ENCODE peak calls at places on chromosomes 4 and X, in four cellular contexts. S, N, D and Z are unnamed samples.

GRCh38 chr4:133156096-133156495 is 7.0 kb downstream of the PCDH10 start:
- DNase-seq in N (no peak), D (no peak), S (no peak), Z (no peak)

GRCh38 chrX:96715412-96715940 is 30.8 kb downstream of the DIAPH2 start:
- DNase-seq in S (no peak), D (no peak), N (no peak), Z (no peak)

GRCh38 chr4:5660185-5660584 is 48.2 kb downstream of the EVC2 start:
- DNase-seq in N (no peak), S (no peak), D (no peak), Z (no peak)

GRCh38 chr4:168484626-168485025 is 4.3 kb upstream of the DDX60L start:
- DNase-seq in S (no peak), D (no peak), N (no peak), Z (no peak)

GRCh38 chrX:31243804-31244203 is 172.0 kb upstream of the FTHL17 start:
- DNase-seq in D (no peak), N (no peak), S (no peak), Z (no peak)

GRCh38 chr4:26985836-26986235 is 125.2 kb downstream of the STIM2 start:
- DNase-seq in S (no peak), D (no peak), N (no peak), Z (no peak)

GRCh38 chr4:170887396-170887795 is 797.6 kb upstream of the AADAT start:
- DNase-seq in S (no peak), N (no peak), D (no peak), Z (no peak)

GRCh38 chrX:47467106-47467505 is 15.9 kb downstream of the ZNF41 start:
- DNase-seq in N (no peak), D (no peak), S (no peak), Z (no peak)

GRCh38 chr4:20878806-20879205 is 178.5 kb downstream of the PACRGL start:
- DNase-seq in S (no peak), N (no peak), D (peak; percentile 13), Z (no peak)

GRCh38 chrX:119181491-119181890 is 53.9 kb upstream of the KIAA1210 start:
- DNase-seq in N (no peak), S (no peak), D (no peak), Z (peak; percentile 52)

GRCh38 chr4:58247792-58248191 is 1137.6 kb upstream of the IGFBP7 start:
- DNase-seq in N (no peak), S (no peak), D (no peak), Z (no peak)
- TF ChIP-seq CTCF in N (no peak), S (no peak), D (no peak), Z (no peak)

GRCh38 chr4:147924604-147925412 is 192.9 kb downstream of the ARHGAP10 start:
- DNase-seq in N (no peak), D (peak; percentile 33), S (peak; percentile 31), Z (peak; percentile 36)
- TF ChIP-seq CTCF in N (peak; percentile 34), D (peak; percentile 42), S (peak; percentile 10), Z (no peak)

GRCh38 chr4:77599378-77599777 is 6.2 kb upstream of the CXCL13 start:
- DNase-seq in S (peak; percentile 28), N (no peak), D (peak; percentile 29), Z (peak; percentile 51)

GRCh38 chr4:77593101-77593500 is 12.5 kb upstream of the CXCL13 start:
- DNase-seq in N (no peak), D (no peak), S (no peak), Z (no peak)

GRCh38 chr4:77595361-77595973 is 10.2 kb upstream of the CXCL13 start:
- DNase-seq in D (no peak), S (no peak), N (no peak), Z (no peak)

GRCh38 chr4:77591532-77591931 is 14.1 kb upstream of the CXCL13 start:
- DNase-seq in S (no peak), D (no peak), N (no peak), Z (no peak)

DNA sequence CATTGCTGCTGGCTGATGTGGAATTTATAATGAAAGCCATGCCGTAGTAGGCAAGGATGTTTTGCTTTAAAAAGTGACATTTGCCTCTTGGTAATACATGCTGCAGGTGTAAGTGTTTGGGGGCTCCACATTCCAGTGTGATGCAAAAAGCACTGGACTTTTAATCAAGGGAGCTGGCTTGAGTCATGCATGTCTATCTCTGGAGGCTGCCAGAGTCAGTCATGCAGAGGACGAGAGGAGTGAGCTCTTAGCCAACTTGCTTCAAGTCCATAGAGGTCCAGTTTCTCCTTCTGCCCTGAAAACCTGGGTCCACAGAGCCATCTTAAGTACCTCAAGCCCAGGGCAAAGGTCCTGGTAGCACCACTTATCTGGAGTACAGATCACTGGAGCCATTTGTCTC is 11.6 kb upstream of the CXCL13 start:
- DNase-seq in N (no peak), D (no peak), S (no peak), Z (no peak)
- TF ChIP-seq CTCF in N (no peak), D (no peak), S (no peak), Z (no peak)

GRCh38 chr4:89586864-89587263 is 250.1 kb downstream of the SNCA start:
- DNase-seq in D (no peak), N (no peak), S (no peak), Z (no peak)

GRCh38 chr4:89586318-89586717 is 250.6 kb downstream of the SNCA start:
- DNase-seq in D (no peak), N (no peak), S (no peak), Z (no peak)

GRCh38 chr4:89588366-89588765 is 248.6 kb downstream of the SNCA start:
- DNase-seq in N (no peak), D (no peak), S (no peak), Z (no peak)

GRCh38 chr4:89587364-89587763 is 249.6 kb downstream of the SNCA start:
- DNase-seq in D (no peak), N (no peak), S (no peak), Z (no peak)

GRCh38 chr4:89590102-89590501 is 246.9 kb downstream of the SNCA start:
- DNase-seq in D (no peak), S (no peak), N (no peak), Z (no peak)
- TF ChIP-seq CTCF in D (no peak), S (no peak), N (no peak), Z (no peak)

GRCh38 chr4:150216725-150217124 is 138.5 kb downstream of the DCLK2 start:
- DNase-seq in D (no peak), S (no peak), N (no peak), Z (no peak)

GRCh38 chr4:150217804-150218203 is 139.6 kb downstream of the DCLK2 start:
- DNase-seq in N (no peak), D (no peak), S (no peak), Z (no peak)

GRCh38 chr4:150218447-150218846 is 140.2 kb downstream of the DCLK2 start:
- DNase-seq in D (no peak), N (no peak), S (no peak), Z (no peak)

GRCh38 chr4:150215601-150216000 is 137.4 kb downstream of the DCLK2 start:
- DNase-seq in S (no peak), N (no peak), D (no peak), Z (peak; percentile 15)

GRCh38 chr4:150217192-150217591 is 138.9 kb downstream of the DCLK2 start:
- DNase-seq in D (no peak), S (no peak), N (no peak), Z (no peak)
- TF ChIP-seq CTCF in D (no peak), S (no peak), N (peak; percentile 11), Z (no peak)

DNA sequence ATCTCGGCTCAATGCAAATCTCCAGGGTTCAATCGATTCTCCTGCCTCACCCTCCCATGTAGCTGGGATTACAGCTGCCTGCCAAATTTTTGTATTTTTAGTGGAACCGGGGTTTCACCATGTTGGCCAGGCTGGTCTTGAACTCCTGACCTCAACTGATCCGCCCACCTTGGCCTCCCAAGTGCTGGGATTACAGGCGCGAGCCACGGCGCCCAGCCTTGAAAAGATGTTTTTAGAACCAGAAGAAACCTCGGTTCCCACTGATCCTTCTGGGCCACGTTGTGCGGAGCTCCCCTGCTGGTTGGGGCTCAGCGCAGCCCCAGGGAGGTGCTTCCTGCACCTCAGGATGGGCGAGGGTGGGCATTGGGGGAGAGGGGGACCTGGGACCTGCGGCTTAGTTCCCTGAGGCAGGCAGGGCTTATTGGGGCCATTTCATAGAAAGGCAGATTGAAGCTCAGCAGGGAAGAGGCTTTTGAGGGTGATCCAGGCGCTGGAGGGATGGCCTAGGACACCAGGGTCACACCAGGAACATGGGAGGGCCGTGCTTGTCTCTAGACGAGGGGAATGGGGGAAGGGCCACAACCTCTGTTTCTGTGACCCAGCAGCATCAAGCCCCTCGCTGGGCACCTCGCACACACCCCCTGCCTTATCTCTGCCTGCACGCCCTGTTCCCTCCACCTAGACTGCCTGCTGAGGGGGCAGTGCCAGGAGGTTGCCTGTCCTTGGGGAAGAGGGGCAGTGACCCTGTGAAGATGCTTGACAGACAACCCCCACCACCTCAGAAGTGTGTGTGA is 6.3 kb upstream of the ADD1 start:
- DNase-seq in N (no peak), S (peak; percentile 22), D (no peak), Z (no peak)
- TF ChIP-seq CTCF in N (no peak), S (no peak), D (no peak), Z (no peak)